ENCODE peak calls at places on chromosomes 12 and 14, in six cellular contexts. S is astrocyte, G is lower leg skin, C is heart right ventricle, L is adrenal gland, A is body of pancreas. H is an unnamed sample.

GRCh38 chr14:90717916-90718315 is 98.3 kb downstream of the TTC7B start:
- DNase-seq in S (peak; percentile 79), G (no peak), C (no peak), L (no peak), A (no peak), H (no peak)

GRCh38 chr14:23433457-23433856 is 2.0 kb downstream of the MYH7 start:
- DNase-seq in S (no peak), G (peak; percentile 76), C (peak; percentile 8), L (no peak), A (no peak), H (no peak)

GRCh38 chr12:86331457-86331856 is 75.3 kb upstream of the MGAT4C start:
- DNase-seq in S (no peak), G (no peak), C (no peak), L (no peak), A (no peak), H (no peak)

GRCh38 chr12:2101359-2101758 is 48.6 kb downstream of the CACNA1C start:
- DNase-seq in S (no peak), G (no peak), C (no peak), L (no peak), A (no peak), H (no peak)

GRCh38 chr12:121657305-121658008 is 12.0 kb downstream of the MORN3 start:
- DNase-seq in S (no peak), G (no peak), C (no peak), L (no peak), A (no peak), H (no peak)

GRCh38 chr12:111298583-111299436 is 70.1 kb downstream of the PHETA1 start:
- DNase-seq in S (peak; percentile 15), G (no peak), C (peak; percentile 35), L (peak; percentile 62), A (peak; percentile 28), H (no peak)

GRCh38 chr14:59398841-59399240 is 66.3 kb downstream of the GPR135 start:
- DNase-seq in S (no peak), G (no peak), C (no peak), L (no peak), A (peak; percentile 10), H (no peak)

GRCh38 chr14:62956413-62956812 is 88.8 kb downstream of the KCNH5 start:
- DNase-seq in S (peak; percentile 9), G (no peak), C (no peak), L (no peak), A (no peak), H (no peak)

GRCh38 chr14:70303528-70304293 is 55.8 kb downstream of the COX16 start:
- DNase-seq in S (no peak), G (no peak), C (no peak), L (peak; percentile 56), A (no peak), H (no peak)

GRCh38 chr14:84006643-84007137 is 1523.3 kb upstream of the FLRT2 start:
- DNase-seq in S (no peak), G (no peak), C (no peak), L (peak; percentile 76), A (peak; percentile 9), H (no peak)

GRCh38 chr14:61382842-61383241 is 61.5 kb downstream of the PRKCH start:
- DNase-seq in S (no peak), G (no peak), C (no peak), L (no peak), A (no peak), H (no peak)

GRCh38 chr12:79300199-79300568 is 390.6 kb downstream of the PAWR start:
- DNase-seq in S (peak; percentile 10), G (no peak), C (no peak), L (no peak), A (no peak), H (no peak)

GRCh38 chr14:68677901-68678300 is 115.0 kb downstream of the ZFP36L1 start:
- DNase-seq in S (no peak), G (no peak), C (no peak), L (no peak), A (no peak), H (no peak)

GRCh38 chr14:56474419-56475022 is 105.1 kb upstream of the TMEM260 start:
- DNase-seq in S (peak; percentile 14), G (no peak), C (no peak), L (no peak), A (no peak), H (no peak)

GRCh38 chr12:10065241-10065640 is 33.5 kb downstream of the CLEC1A start:
- DNase-seq in S (no peak), G (no peak), C (no peak), L (no peak), A (no peak), H (no peak)

GRCh38 chr12:68641138-68641537 is 30.4 kb downstream of the RAP1B start:
- DNase-seq in S (no peak), G (no peak), C (no peak), L (no peak), A (no peak), H (no peak)

GRCh38 chr14:54207991-54208520 is 188.8 kb upstream of the CDKN3 start:
- DNase-seq in S (peak; percentile 36), G (no peak), C (no peak), L (no peak), A (no peak), H (no peak)

GRCh38 chr12:578743-579449 is 84.3 kb downstream of the NINJ2 start:
- DNase-seq in S (peak; percentile 17), G (peak; percentile 37), C (no peak), L (no peak), A (no peak), H (no peak)

GRCh38 chr14:91249841-91250616 is 5.5 kb upstream of the GPR68 start:
- DNase-seq in S (peak; percentile 74), G (no peak), C (no peak), L (peak; percentile 85), A (no peak), H (no peak)

GRCh38 chr14:100871234-100872186 is 32.0 kb downstream of the RTL1 start:
- DNase-seq in S (peak; percentile 35), G (peak; percentile 73), C (no peak), L (no peak), A (no peak), H (no peak)

GRCh38 chr14:52863339-52863700 is 71.9 kb upstream of the GNPNAT1 start:
- DNase-seq in S (no peak), G (no peak), C (no peak), L (no peak), A (no peak), H (no peak)

GRCh38 chr14:53108292-53108937 is 44.7 kb downstream of the DDHD1 start:
- DNase-seq in S (no peak), G (no peak), C (no peak), L (no peak), A (no peak), H (no peak)

GRCh38 chr12:67355428-67356385 is 86.5 kb downstream of the CAND1 start:
- DNase-seq in S (peak; percentile 57), G (no peak), C (no peak), L (no peak), A (peak; percentile 52), H (no peak)

DNA sequence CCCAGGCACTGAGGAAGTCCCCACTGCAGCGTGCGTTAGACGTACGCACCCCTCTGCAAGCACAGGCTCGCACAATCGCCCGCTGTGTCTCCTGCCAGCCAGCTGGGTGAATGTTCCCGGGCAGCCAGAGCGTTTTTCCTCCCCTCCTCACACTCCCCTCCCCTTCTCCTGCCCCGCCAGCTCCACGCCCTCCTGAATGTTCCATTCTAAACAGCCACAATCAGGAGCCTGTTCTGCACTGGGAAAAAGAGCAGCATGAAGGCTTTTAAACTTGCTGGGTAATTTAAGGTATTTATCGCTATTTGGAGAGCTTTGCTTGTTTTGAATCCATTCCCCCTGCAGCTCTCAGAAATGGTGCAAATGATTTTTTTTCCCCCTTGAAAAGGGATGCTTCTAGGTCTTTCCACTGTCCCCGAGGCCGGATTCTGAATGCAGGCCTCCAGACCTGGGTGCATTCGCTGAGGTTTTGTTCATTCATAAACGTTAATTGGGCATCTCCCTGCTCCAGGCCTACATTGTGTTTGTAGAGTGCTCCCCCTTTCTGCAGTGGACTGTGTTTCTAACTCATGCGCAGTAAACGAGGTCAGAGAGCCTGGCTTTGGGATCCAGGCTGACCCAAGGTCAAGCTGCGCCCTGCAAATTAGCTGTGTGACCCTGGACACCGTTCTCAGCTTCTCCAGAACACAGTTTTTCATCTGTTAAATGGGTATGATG is 212.5 kb downstream of the CHST11 start:
- DNase-seq in S (no peak), G (no peak), C (peak; percentile 74), L (peak; percentile 66), A (peak; percentile 81), H (no peak)
- TF ChIP-seq CTCF in S (no peak), G (no peak), C (peak; percentile 25), L (no peak), A (no peak), H (no peak)

DNA sequence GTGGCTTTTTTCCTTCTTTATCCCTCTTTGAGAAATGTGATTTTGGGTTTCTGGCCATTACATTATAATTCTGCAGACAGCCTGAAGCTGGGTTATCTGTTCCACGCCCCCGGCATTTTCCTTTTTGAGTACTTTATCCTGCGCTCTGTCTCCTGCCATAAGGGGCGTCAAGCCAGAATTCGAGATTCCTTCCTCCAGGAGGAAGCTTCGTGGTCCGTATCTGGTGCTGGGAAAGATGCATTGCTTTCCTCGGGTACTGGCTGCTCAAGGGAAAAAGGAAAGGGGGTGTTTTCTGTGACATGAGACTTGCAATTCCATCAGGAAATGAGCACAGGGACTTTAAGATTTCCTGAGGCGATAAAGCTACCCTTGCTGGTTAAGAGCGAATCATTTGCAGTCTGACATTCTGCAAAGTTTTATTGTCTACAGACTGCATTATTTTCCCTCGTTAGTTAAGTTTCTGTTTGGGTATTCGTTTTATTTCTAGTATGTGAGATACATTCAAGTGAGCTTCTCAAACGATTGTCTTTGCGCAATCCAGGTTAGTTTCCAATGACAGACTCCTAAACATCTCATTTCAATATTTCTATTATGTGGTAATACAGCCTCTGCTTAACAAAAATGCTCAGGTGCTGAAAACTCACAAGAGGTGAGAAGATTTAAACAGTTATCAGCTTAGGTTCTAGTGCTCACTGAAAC is 706 bp downstream of the AKAP5 start:
- DNase-seq in S (peak; percentile 59), G (no peak), C (no peak), L (peak; percentile 62), A (peak; percentile 16), H (no peak)
- TF ChIP-seq CTCF in S (peak; percentile 25), G (no peak), C (no peak), L (no peak), A (no peak), H (no peak)

DNA sequence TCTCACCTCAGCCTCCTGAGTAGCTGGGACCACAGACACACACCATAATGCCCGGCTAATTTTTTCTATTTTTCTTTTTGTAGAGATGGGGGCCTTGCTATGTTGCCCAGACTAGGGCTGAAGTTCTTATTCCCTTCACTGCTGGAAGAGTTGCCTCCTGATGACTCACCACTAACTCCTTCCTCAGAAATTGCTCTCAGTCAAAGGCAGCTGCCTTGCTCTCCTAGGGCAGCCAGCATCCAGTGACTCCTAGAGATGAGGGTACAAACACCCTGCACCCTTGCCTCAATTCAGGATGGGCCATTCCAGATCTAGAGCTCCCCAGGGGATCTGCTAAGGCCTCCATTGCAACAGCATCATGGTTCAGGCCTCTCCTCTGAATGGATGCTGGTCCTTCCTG is 54.0 kb upstream of the RASSF8 start:
- DNase-seq in S (no peak), G (no peak), C (no peak), L (no peak), A (no peak), H (no peak)
- TF ChIP-seq CTCF in S (no peak), G (no peak), C (no peak), L (no peak), A (no peak), H (no peak)

DNA sequence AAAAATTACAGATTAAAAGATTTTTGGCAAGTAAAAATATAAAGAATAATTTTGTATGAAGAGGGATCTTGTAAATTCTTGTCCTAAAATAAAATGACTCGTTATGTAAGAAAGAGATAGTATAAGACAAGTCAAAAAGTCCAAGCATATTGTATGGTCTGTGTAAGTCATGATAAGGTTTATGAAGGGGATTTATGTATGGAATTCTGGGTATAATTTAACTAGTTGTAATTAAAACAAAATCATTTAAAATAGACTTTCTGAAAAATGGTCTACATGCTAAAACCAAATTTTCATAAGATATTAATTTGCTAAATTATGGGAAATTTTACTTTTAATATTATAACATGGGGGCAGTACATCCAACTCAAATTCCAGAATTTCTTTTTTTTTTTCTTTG is 17.6 kb upstream of the PEX5 start:
- DNase-seq in S (no peak), G (no peak), C (no peak), L (no peak), A (no peak), H (no peak)
- TF ChIP-seq CTCF in S (no peak), G (no peak), C (no peak), L (no peak), A (no peak), H (no peak)